ENCODE peak calls at places on chromosomes 1 and 21, in eight cellular contexts. W is ACHN; L is neural crest cell; N is progenitor cell of endocrine pancreas; D is testis; X is CD4-positive, CD25-positive, alpha-beta regulatory T cell; H is cardiac fibroblast; R is stimulated activated CD4-positive, alpha-beta T cell treated with anti-CD3 and anti-CD28 coated beads, Interleukin-4, amount 100 ng/mL, for 4 hours. P is an unnamed sample.

GRCh38 chr1:209653915-209654351 is 1.7 kb upstream of the LAMB3 start:
- DNase-seq in W (peak), L (no peak), N (peak), D (no peak), X (no peak), H (no peak), R (no peak), P (no peak)

GRCh38 chr1:3852711-3853498 is 4.1 kb downstream of the CEP104 start:
- DNase-seq in W (no peak), L (no peak), N (no peak), D (no peak), X (no peak), H (no peak), R (no peak), P (no peak)

GRCh38 chr1:1259948-1260614 is 13.6 kb upstream of the C1QTNF12 start:
- DNase-seq in W (no peak), L (no peak), N (no peak), D (no peak), X (no peak), H (no peak), R (no peak), P (no peak)

GRCh38 chr1:220544901-220545303 is 17.0 kb downstream of the MARK1 start:
- DNase-seq in W (peak), L (no peak), N (no peak), D (no peak), X (no peak), H (no peak), R (no peak), P (peak)

GRCh38 chr1:13701274-13701650 is 1.3 kb downstream of the PRDM2 start:
- DNase-seq in W (no peak), L (no peak), N (no peak), D (no peak), X (peak), H (no peak), R (no peak), P (no peak)

GRCh38 chr1:19425643-19426245 is 59.6 kb downstream of the CAPZB start:
- DNase-seq in W (no peak), L (no peak), N (no peak), D (no peak), X (no peak), H (no peak), R (no peak), P (no peak)

GRCh38 chr1:207028884-207029283 is 3.7 kb downstream of the C1orf116 start:
- DNase-seq in W (no peak), L (no peak), N (no peak), D (no peak), X (no peak), H (no peak), R (no peak), P (no peak)

GRCh38 chr1:173405758-173406344 is 71.3 kb upstream of the PRDX6 start:
- DNase-seq in W (peak), L (no peak), N (no peak), D (no peak), X (no peak), H (peak), R (no peak), P (peak)

GRCh38 chr1:244231193-244231571 is 180.1 kb downstream of the ZBTB18 start:
- DNase-seq in W (no peak), L (no peak), N (no peak), D (no peak), X (no peak), H (no peak), R (no peak), P (no peak)

GRCh38 chr1:2803931-2804627 is 2.6 kb upstream of the TTC34 start:
- DNase-seq in W (no peak), L (no peak), N (no peak), D (no peak), X (no peak), H (no peak), R (no peak), P (no peak)

GRCh38 chr1:168097921-168098528 is 38.7 kb downstream of the GPR161 start:
- DNase-seq in W (no peak), L (no peak), N (no peak), D (no peak), X (no peak), H (no peak), R (no peak), P (no peak)

GRCh38 chr21:39084073-39084472 is 99.2 kb downstream of the PSMG1 start:
- DNase-seq in W (no peak), L (no peak), N (no peak), D (no peak), X (no peak), H (no peak), R (no peak), P (no peak)

GRCh38 chr1:160124709-160125478 is 9.3 kb downstream of the ATP1A2 start:
- DNase-seq in W (peak), L (no peak), N (no peak), D (no peak), X (no peak), H (peak), R (no peak), P (peak)

GRCh38 chr1:109932679-109933078 is 22.0 kb downstream of the CSF1 start:
- DNase-seq in W (no peak), L (no peak), N (no peak), D (no peak), X (no peak), H (no peak), R (no peak), P (no peak)

GRCh38 chr1:17688217-17688810 is 66.8 kb upstream of the ACTL8 start:
- DNase-seq in W (no peak), L (no peak), N (no peak), D (no peak), X (no peak), H (no peak), R (no peak), P (no peak)

GRCh38 chr1:23804183-23804582 is 3.6 kb upstream of the GALE start:
- DNase-seq in W (no peak), L (no peak), N (no peak), D (no peak), X (no peak), H (no peak), R (no peak), P (no peak)

GRCh38 chr1:178724386-178724733 is 684 bp upstream of the RALGPS2 start:
- DNase-seq in W (no peak), L (no peak), N (no peak), D (no peak), X (peak), H (no peak), R (no peak), P (no peak)

GRCh38 chr1:115879977-115880376 is 39.1 kb upstream of the NHLH2 start:
- DNase-seq in W (no peak), L (no peak), N (no peak), D (no peak), X (no peak), H (no peak), R (no peak), P (no peak)